ENCODE peak calls at places on chromosomes 2 and 18, in seven cellular contexts. X is H9, Q is GM12878, R is psoas muscle, S is transverse colon, V is body of pancreas, U is adrenal gland. N is an unnamed sample.

GRCh38 chr2:111624401-111625156 is 259.4 kb downstream of the ANAPC1 start:
- DNase-seq in X (no peak), Q (no peak), R (no peak), S (no peak), V (no peak), U (no peak), N (no peak)

GRCh38 chr2:237895544-237896506 is 36.4 kb downstream of the RAMP1 start:
- DNase-seq in X (no peak), Q (no peak), R (peak; percentile 93), S (peak; percentile 33), V (peak; percentile 43), U (no peak), N (no peak)

GRCh38 chr2:47208852-47209606 is 53.9 kb upstream of the STPG4 start:
- DNase-seq in X (no peak), Q (no peak), R (no peak), S (no peak), V (no peak), U (peak; percentile 35), N (peak; percentile 51)

GRCh38 chr2:29747786-29748470 is 173.5 kb downstream of the ALK start:
- DNase-seq in X (no peak), Q (no peak), R (no peak), S (no peak), V (no peak), U (no peak), N (peak; percentile 87)

GRCh38 chr2:46198164-46198883 is 98.9 kb upstream of the EPAS1 start:
- DNase-seq in X (no peak), Q (no peak), R (no peak), S (no peak), V (no peak), U (no peak), N (no peak)

GRCh38 chr2:207765541-207765940 is 4.2 kb downstream of the FZD5 start:
- DNase-seq in X (peak; percentile 64), Q (no peak), R (no peak), S (peak; percentile 72), V (peak; percentile 78), U (no peak), N (no peak)

GRCh38 chr2:171409436-171409971 is 24.3 kb downstream of the METTL8 start:
- DNase-seq in X (peak; percentile 53), Q (no peak), R (no peak), S (no peak), V (no peak), U (no peak), N (no peak)

GRCh38 chr2:17912266-17912691 is 33.8 kb downstream of the KCNS3 start:
- DNase-seq in X (no peak), Q (no peak), R (peak; percentile 48), S (no peak), V (no peak), U (no peak), N (no peak)

GRCh38 chr2:64168231-64168630 is 24.0 kb upstream of the PELI1 start:
- DNase-seq in X (no peak), Q (no peak), R (no peak), S (no peak), V (no peak), U (no peak), N (no peak)

GRCh38 chr2:196290149-196290548 is 118.8 kb upstream of the STK17B start:
- DNase-seq in X (no peak), Q (no peak), R (no peak), S (no peak), V (no peak), U (no peak), N (no peak)

GRCh38 chr2:44126106-44126797 is 42.4 kb upstream of the PPM1B start:
- DNase-seq in X (no peak), Q (no peak), R (no peak), S (no peak), V (no peak), U (no peak), N (no peak)

GRCh38 chr2:120314656-120315366 is 31.1 kb upstream of the INHBB start:
- DNase-seq in X (no peak), Q (no peak), R (no peak), S (no peak), V (no peak), U (peak; percentile 40), N (no peak)

GRCh38 chr2:120313695-120314615 is 32.0 kb upstream of the INHBB start:
- DNase-seq in X (no peak), Q (no peak), R (no peak), S (no peak), V (peak; percentile 24), U (peak; percentile 57), N (no peak)

GRCh38 chr2:120316071-120316470 is 29.9 kb upstream of the INHBB start:
- DNase-seq in X (no peak), Q (no peak), R (no peak), S (no peak), V (no peak), U (no peak), N (no peak)

GRCh38 chr2:120316528-120317179 is 29.3 kb upstream of the INHBB start:
- DNase-seq in X (no peak), Q (no peak), R (no peak), S (no peak), V (no peak), U (no peak), N (no peak)

DNA sequence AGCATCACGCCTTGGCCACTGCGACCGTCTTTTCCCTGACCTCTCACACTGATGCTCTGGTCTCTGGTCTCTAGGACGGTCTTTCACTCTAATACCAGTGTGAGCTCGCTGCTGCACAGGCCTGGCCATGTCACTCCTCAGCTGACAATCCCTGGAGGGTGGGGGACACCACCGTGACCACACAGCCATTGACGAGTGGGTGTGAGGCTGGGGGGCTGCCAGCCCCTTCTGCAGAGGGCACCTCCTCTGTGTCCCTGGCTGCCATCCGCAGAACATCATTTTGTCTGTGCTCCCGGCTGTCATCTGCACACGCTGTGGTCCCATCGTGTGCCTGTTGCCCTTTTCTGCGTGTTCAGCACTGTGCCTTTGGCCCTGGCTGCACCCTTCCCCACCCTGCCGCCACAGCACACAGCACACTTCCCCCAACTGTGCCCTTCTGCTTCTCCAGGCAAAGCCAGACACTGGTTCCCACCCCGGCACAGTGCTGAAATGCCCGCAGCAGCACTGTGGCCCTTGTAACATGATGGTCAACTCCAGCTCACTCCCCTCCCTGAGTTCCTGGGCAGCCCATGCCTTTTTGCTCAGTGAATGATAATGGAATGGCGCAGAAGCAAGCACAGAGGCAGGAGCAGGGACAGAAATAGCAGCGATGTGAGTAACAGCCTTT is 30.4 kb upstream of the INHBB start:
- DNase-seq in X (no peak), Q (no peak), R (no peak), S (no peak), V (no peak), U (peak; percentile 40), N (no peak)
- H3K27me3 ChIP-seq in X (peaks cover 6% of the 10 kb centered on the region), Q (peaks cover 1% of the 10 kb centered on the region), R (no peaks in the 10 kb centered on the region), S (peaks cover 11% of the 10 kb centered on the region), V (no peaks in the 10 kb centered on the region), U (no peaks in the 10 kb centered on the region), N (peaks cover 14% of the 10 kb centered on the region)

GRCh38 chr18:47561316-47561715 is 309.9 kb upstream of the SKOR2 start:
- DNase-seq in X (peak; percentile 83), Q (no peak), R (no peak), S (no peak), V (no peak), U (no peak), N (no peak)

GRCh38 chr18:47560693-47561092 is 309.2 kb upstream of the SKOR2 start:
- DNase-seq in X (peak; percentile 77), Q (no peak), R (no peak), S (no peak), V (no peak), U (no peak), N (no peak)

GRCh38 chr18:47552783-47553182 is 301.3 kb upstream of the SKOR2 start:
- DNase-seq in X (no peak), Q (no peak), R (no peak), S (no peak), V (no peak), U (no peak), N (no peak)

GRCh38 chr18:47558110-47558750 is 306.8 kb upstream of the SKOR2 start:
- DNase-seq in X (peak; percentile 41), Q (peak; percentile 26), R (no peak), S (no peak), V (no peak), U (no peak), N (no peak)

GRCh38 chr18:47557160-47557559 is 305.7 kb upstream of the SKOR2 start:
- DNase-seq in X (peak; percentile 49), Q (no peak), R (no peak), S (no peak), V (no peak), U (no peak), N (no peak)
- H3K27me3 ChIP-seq in X (no peaks in the 10 kb centered on the region), Q (no peaks in the 10 kb centered on the region), R (peaks cover 5% of the 10 kb centered on the region), S (no peaks in the 10 kb centered on the region), V (no peaks in the 10 kb centered on the region), U (no peaks in the 10 kb centered on the region), N (no peaks in the 10 kb centered on the region)

GRCh38 chr2:235133837-235134236 is 182.0 kb downstream of the SH3BP4 start:
- DNase-seq in X (no peak), Q (no peak), R (no peak), S (no peak), V (no peak), U (no peak), N (no peak)

GRCh38 chr2:235127909-235128308 is 176.1 kb downstream of the SH3BP4 start:
- DNase-seq in X (no peak), Q (no peak), R (no peak), S (no peak), V (no peak), U (no peak), N (no peak)

GRCh38 chr2:235129856-235130255 is 178.0 kb downstream of the SH3BP4 start:
- DNase-seq in X (no peak), Q (no peak), R (no peak), S (no peak), V (no peak), U (no peak), N (no peak)

GRCh38 chr2:235132641-235133040 is 180.8 kb downstream of the SH3BP4 start:
- DNase-seq in X (no peak), Q (no peak), R (no peak), S (no peak), V (no peak), U (no peak), N (no peak)

GRCh38 chr2:235131334-235132305 is 179.8 kb downstream of the SH3BP4 start:
- DNase-seq in X (no peak), Q (no peak), R (no peak), S (no peak), V (no peak), U (no peak), N (no peak)
- H3K27me3 ChIP-seq in X (peaks cover 7% of the 10 kb centered on the region), Q (no peaks in the 10 kb centered on the region), R (no peaks in the 10 kb centered on the region), S (no peaks in the 10 kb centered on the region), V (no peaks in the 10 kb centered on the region), U (no peaks in the 10 kb centered on the region), N (no peaks in the 10 kb centered on the region)

DNA sequence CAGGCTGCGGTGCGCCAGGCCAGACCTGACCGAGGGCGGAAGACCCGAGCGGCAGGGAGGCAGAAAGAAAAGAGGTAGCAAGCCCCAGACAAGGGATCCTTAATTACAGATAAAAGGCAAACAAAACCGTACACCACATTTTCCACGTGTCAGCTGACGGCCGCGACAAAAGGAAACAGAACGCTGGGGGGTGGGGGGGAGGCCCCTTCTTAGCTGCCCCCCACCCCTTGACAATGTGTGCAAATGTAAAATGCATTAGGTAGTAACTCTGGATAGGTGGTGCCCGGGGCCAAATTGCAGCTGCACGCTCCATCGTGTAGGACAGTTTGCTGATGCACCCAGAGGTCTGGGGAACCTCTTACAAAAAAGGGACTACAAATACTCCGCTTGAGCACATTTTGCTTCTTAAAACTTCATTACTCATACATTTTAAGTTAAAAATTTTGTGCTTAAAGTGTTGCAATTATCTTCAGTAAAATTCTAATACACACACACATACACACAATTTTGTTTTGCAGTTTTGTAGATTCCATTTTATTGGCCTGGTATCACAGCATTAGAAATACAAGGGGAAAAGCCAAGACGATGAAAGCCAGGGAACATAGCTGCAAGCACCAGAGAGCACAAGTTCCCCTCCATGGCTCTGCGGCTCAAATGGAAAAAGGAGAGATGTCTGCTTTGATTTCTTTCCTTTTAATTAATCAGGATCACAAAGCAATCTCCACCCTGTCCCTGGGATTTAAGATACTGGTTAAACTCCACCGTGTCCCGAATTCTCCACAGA is 582.2 kb downstream of the ZEB2 start:
- DNase-seq in X (no peak), Q (no peak), R (no peak), S (no peak), V (no peak), U (peak; percentile 10), N (no peak)
- H3K27me3 ChIP-seq in X (peaks cover 9% of the 10 kb centered on the region), Q (no peaks in the 10 kb centered on the region), R (no peaks in the 10 kb centered on the region), S (peaks cover 46% of the 10 kb centered on the region), V (no peaks in the 10 kb centered on the region), U (no peaks in the 10 kb centered on the region), N (no peaks in the 10 kb centered on the region)

N was measured in brain microvascular endothelial cell.